ENCODE peak calls at places on chromosomes 4 and X, in five cellular contexts. I is GM23248, K is HCT116, W is PC-3, O is neural progenitor cell. N is an unnamed sample.

GRCh38 chrX:111445485-111445884 is 33.5 kb upstream of the DCX start:
- DNase-seq in I (peak; percentile 48), K (peak; percentile 15), W (peak; percentile 62), O (peak; percentile 80), N (peak; percentile 54)

GRCh38 chrX:129823115-129823514 is 20.6 kb downstream of the ZDHHC9 start:
- DNase-seq in I (peak; percentile 57), K (no peak), W (peak; percentile 61), O (peak; percentile 52), N (peak; percentile 77)

GRCh38 chr4:66330125-66330524 is 659.8 kb upstream of the EPHA5 start:
- DNase-seq in I (no peak), K (no peak), W (peak; percentile 33), O (no peak), N (no peak)

GRCh38 chr4:189206953-189207352 is 733.7 kb upstream of the FRG1 start:
- DNase-seq in I (no peak), K (no peak), W (no peak), O (no peak), N (no peak)

GRCh38 chrX:135436456-135436855 is 14.7 kb downstream of the SMIM10L2A start:
- DNase-seq in I (no peak), K (no peak), W (no peak), O (no peak), N (no peak)

GRCh38 chr4:30838346-30838745 is 118.2 kb downstream of the PCDH7 start:
- DNase-seq in I (no peak), K (no peak), W (no peak), O (peak; percentile 51), N (no peak)

GRCh38 chrX:10165580-10166247 is 8.9 kb downstream of the CLCN4 start:
- DNase-seq in I (no peak), K (no peak), W (no peak), O (no peak), N (no peak)

GRCh38 chr4:142523111-142523510 is 323.0 kb downstream of the INPP4B start:
- DNase-seq in I (no peak), K (no peak), W (no peak), O (no peak), N (no peak)

GRCh38 chrX:154352012-154352401 is 22.4 kb downstream of the FLNA start:
- DNase-seq in I (no peak), K (no peak), W (no peak), O (no peak), N (no peak)

GRCh38 chrX:129779086-129779672 is 570 bp upstream of the SASH3 start:
- DNase-seq in I (no peak), K (no peak), W (no peak), O (no peak), N (no peak)

GRCh38 chr4:35100932-35101331 is 1143.4 kb downstream of the ARAP2 start:
- DNase-seq in I (no peak), K (no peak), W (no peak), O (no peak), N (no peak)

GRCh38 chrX:46573331-46573895 is at the start of gene CHST7:
- DNase-seq in I (peak; percentile 81), K (peak; percentile 46), W (peak; percentile 76), O (peak; percentile 88), N (peak; percentile 72)

GRCh38 chr4:147160908-147161513 is 215.3 kb upstream of the TTC29 start:
- DNase-seq in I (peak; percentile 73), K (peak; percentile 36), W (peak; percentile 58), O (peak; percentile 73), N (peak; percentile 47)

GRCh38 chrX:49171752-49172279 is at the start of gene PLP2:
- DNase-seq in I (peak; percentile 79), K (no peak), W (peak; percentile 75), O (peak; percentile 43), N (peak; percentile 42)

GRCh38 chr4:185127021-185127925 is 15.8 kb upstream of the SLC25A4 start:
- DNase-seq in I (peak; percentile 34), K (no peak), W (no peak), O (peak; percentile 63), N (no peak)

GRCh38 chrX:129781134-129782014 is 1.6 kb downstream of the SASH3 start:
- DNase-seq in I (no peak), K (no peak), W (no peak), O (no peak), N (peak; percentile 92)

GRCh38 chr4:156335721-156336120 is 382.1 kb upstream of the CTSO start:
- DNase-seq in I (no peak), K (no peak), W (no peak), O (no peak), N (no peak)

GRCh38 chr4:136713140-136713539 is 819.2 kb downstream of the PCDH18 start:
- DNase-seq in I (peak; percentile 4), K (no peak), W (peak; percentile 19), O (no peak), N (peak; percentile 52)

GRCh38 chrX:46561931-46562721 is 11.4 kb upstream of the CHST7 start:
- DNase-seq in I (no peak), K (no peak), W (peak; percentile 14), O (no peak), N (peak; percentile 66)

GRCh38 chr4:2673157-2673556 is 83.0 kb downstream of the TNIP2 start:
- DNase-seq in I (peak; percentile 22), K (no peak), W (peak; percentile 2), O (peak; percentile 21), N (no peak)

GRCh38 chr4:2604614-2605013 is 68.2 kb downstream of the FAM193A start:
- DNase-seq in I (no peak), K (no peak), W (no peak), O (peak; percentile 53), N (no peak)

GRCh38 chr4:163494360-163495241 is at the start of gene TMA16:
- DNase-seq in I (peak; percentile 97), K (peak; percentile 93), W (peak; percentile 90), O (peak; percentile 93), N (peak; percentile 94)

GRCh38 chr4:6245246-6246169 is 24.1 kb upstream of the WFS1 start:
- DNase-seq in I (no peak), K (no peak), W (no peak), O (peak; percentile 64), N (no peak)

GRCh38 chrX:68114573-68115199 is 318.6 kb downstream of the OPHN1 start:
- DNase-seq in I (peak; percentile 58), K (no peak), W (peak; percentile 59), O (no peak), N (peak; percentile 23)

GRCh38 chrX:45788941-45789348 is 588.3 kb upstream of the DIPK2B start:
- DNase-seq in I (peak; percentile 62), K (no peak), W (no peak), O (no peak), N (no peak)

GRCh38 chrX:111410451-111410850 is 1.5 kb downstream of the DCX start:
- DNase-seq in I (no peak), K (no peak), W (no peak), O (no peak), N (no peak)

GRCh38 chrX:51459125-51459524 is 37.3 kb downstream of the NUDT11 start:
- DNase-seq in I (peak; percentile 44), K (peak; percentile 18), W (peak; percentile 57), O (peak; percentile 52), N (peak; percentile 55)

GRCh38 chrX:108160309-108160708 is 68.7 kb downstream of the ATG4A start:
- DNase-seq in I (no peak), K (no peak), W (no peak), O (no peak), N (no peak)

GRCh38 chr4:174255790-174256189 is 27.7 kb downstream of the FBXO8 start:
- DNase-seq in I (peak; percentile 4), K (no peak), W (peak; percentile 7), O (no peak), N (no peak)

GRCh38 chrX:115013705-115014104 is 3.7 kb downstream of the IL13RA2 start:
- DNase-seq in I (peak; percentile 57), K (no peak), W (peak; percentile 67), O (no peak), N (no peak)

DNA sequence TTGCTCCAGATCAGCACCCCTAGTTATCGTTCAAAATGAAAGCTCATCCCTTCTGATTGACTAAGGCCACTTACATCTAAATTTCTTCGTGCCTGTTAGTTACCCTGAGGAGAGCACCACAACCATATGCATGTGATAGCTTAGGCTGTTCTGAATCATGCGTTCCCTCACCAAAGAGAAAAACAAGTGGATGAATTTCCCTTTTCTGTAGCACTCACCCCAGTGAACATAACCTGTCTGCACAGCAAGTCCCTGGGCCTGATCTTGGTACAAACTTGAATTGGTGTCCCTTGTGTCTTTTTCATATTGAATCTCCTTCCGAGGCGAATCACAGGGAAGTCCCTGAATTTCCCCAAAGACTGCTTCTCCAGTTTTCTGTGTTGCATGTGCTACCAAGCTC is 100.5 kb downstream of the KLHL8 start:
- DNase-seq in I (no peak), K (no peak), W (no peak), O (no peak), N (no peak)
- H3K9ac ChIP-seq in I (no peak overlapping the region), K (no peak overlapping the region), W (no peak overlapping the region), O (no peak overlapping the region), N (no peak overlapping the region)

GRCh38 chr4:17580969-17581368 is 4.0 kb downstream of the LAP3 start:
- DNase-seq in I (no peak), K (no peak), W (no peak), O (no peak), N (no peak)
- TF ChIP-seq EZH2phosphoT487 in I (no peak), K (no peak), W (no peak), O (no peak), N (no peak)

GRCh38 chr4:1413687-1414479 is 7.6 kb upstream of the NKX1-1 start:
- DNase-seq in I (no peak), K (no peak), W (no peak), O (no peak), N (no peak)
- TF ChIP-seq EZH2 in I (no peak), K (no peak), W (no peak), O (no peak), N (no peak)

DNA sequence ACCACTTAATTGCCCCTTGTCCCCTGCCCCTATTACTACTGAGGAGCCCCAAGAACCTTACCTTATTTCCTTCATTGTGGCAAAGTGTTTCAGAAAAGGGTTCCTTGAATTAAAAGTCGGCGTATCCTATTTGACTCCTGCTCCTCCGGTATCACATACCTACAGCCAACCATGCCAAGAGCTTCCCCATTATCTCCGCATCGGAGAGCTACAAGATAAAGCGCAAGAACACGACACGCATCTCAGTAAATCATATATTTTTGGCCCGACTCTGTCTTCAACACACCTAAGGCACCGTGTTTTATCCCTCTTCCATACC is 560 bp upstream of the THAP9 start:
- DNase-seq in I (peak; percentile 60), K (no peak), W (no peak), O (peak; percentile 58), N (peak; percentile 47)
- H3K9ac ChIP-seq in I (peak overlapping the region; percentile 99), K (peak overlapping the region; percentile 95), W (peak overlapping the region; percentile 92), O (peak overlapping the region; percentile 89), N (peak overlapping the region; percentile 70)

GRCh38 chrX:148372925-148373324 is 127.5 kb upstream of the AFF2 start:
- DNase-seq in I (no peak), K (no peak), W (no peak), O (no peak), N (no peak)
- TF ChIP-seq EZH2phosphoT487 in I (no peak), K (no peak), W (no peak), O (no peak), N (no peak)

GRCh38 chr4:41256131-41256739 is 493 bp upstream of the UCHL1 start:
- DNase-seq in I (peak; percentile 36), K (no peak), W (no peak), O (peak; percentile 56), N (no peak)

GRCh38 chr4:41257901-41258300 is 1.2 kb downstream of the UCHL1 start:
- DNase-seq in I (no peak), K (no peak), W (no peak), O (peak; percentile 57), N (no peak)

GRCh38 chr4:41258783-41259182 is 2.1 kb downstream of the UCHL1 start:
- DNase-seq in I (peak; percentile 82), K (peak; percentile 56), W (peak; percentile 69), O (peak; percentile 69), N (peak; percentile 68)

GRCh38 chr4:41256740-41257256 is at the start of gene UCHL1:
- DNase-seq in I (peak; percentile 67), K (no peak), W (no peak), O (peak; percentile 97), N (peak; percentile 91)

GRCh38 chr4:41257257-41257900 is 651 bp downstream of the UCHL1 start:
- DNase-seq in I (peak; percentile 85), K (no peak), W (no peak), O (peak; percentile 79), N (peak; percentile 91)
- TF ChIP-seq EZH2 in I (no peak), K (no peak), W (no peak), O (no peak), N (no peak)

N was measured in MM.1S.